ENCODE peak calls at places on chromosomes 12 and 14, in four cellular contexts. S is GM12878, F is K562, R is HepG2. X is an unnamed sample.

GRCh38 chr12:15220961-15221885 is at the start of gene RERG:
- DNase-seq in S (peak), F (peak), R (peak), X (peak)

GRCh38 chr12:110790301-110790700 is 47.6 kb upstream of the PPP1CC start:
- DNase-seq in S (no peak), F (no peak), R (no peak), X (no peak)

GRCh38 chr12:88001327-88001726 is 27.9 kb downstream of the C12orf50 start:
- DNase-seq in S (no peak), F (no peak), R (no peak), X (no peak)

GRCh38 chr12:46921754-46922113 is 95.9 kb upstream of the SLC38A4 start:
- DNase-seq in S (no peak), F (no peak), R (peak), X (no peak)

GRCh38 chr14:20560961-20561360 is at the start of gene RNASE9:
- DNase-seq in S (no peak), F (no peak), R (no peak), X (no peak)

GRCh38 chr12:16603916-16604575 is 1.9 kb downstream of the LMO3 start:
- DNase-seq in S (no peak), F (no peak), R (no peak), X (no peak)

GRCh38 chr12:73517859-73518258 is 1019.8 kb upstream of the ATXN7L3B start:
- DNase-seq in S (no peak), F (no peak), R (no peak), X (no peak)

GRCh38 chr12:113700943-113701342 is 229.3 kb upstream of the LHX5 start:
- DNase-seq in S (no peak), F (no peak), R (no peak), X (no peak)

GRCh38 chr14:42200951-42201350 is 594.3 kb downstream of the LRFN5 start:
- DNase-seq in S (no peak), F (no peak), R (no peak), X (no peak)

GRCh38 chr12:6280053-6280469 is 30.4 kb upstream of the PLEKHG6 start:
- DNase-seq in S (no peak), F (peak), R (peak), X (peak)

GRCh38 chr14:23425169-23425568 is 10.3 kb downstream of the MYH7 start:
- DNase-seq in S (no peak), F (no peak), R (no peak), X (no peak)

GRCh38 chr14:88798161-88798560 is 5.4 kb upstream of the EML5 start:
- DNase-seq in S (no peak), F (no peak), R (no peak), X (no peak)

GRCh38 chr14:95831041-95831440 is 45.6 kb upstream of the TUNAR start:
- DNase-seq in S (no peak), F (no peak), R (no peak), X (no peak)

GRCh38 chr12:13735756-13736155 is 245.6 kb downstream of the GRIN2B start:
- DNase-seq in S (no peak), F (no peak), R (no peak), X (no peak)

GRCh38 chr12:28140404-28140803 is 49.9 kb upstream of the CCDC91 start:
- DNase-seq in S (no peak), F (no peak), R (no peak), X (no peak)

GRCh38 chr14:48250575-48250974 is 575.2 kb upstream of the MDGA2 start:
- DNase-seq in S (no peak), F (no peak), R (no peak), X (no peak)

GRCh38 chr12:4039927-4040326 is 166.7 kb upstream of the PARP11 start:
- DNase-seq in S (no peak), F (no peak), R (no peak), X (no peak)

GRCh38 chr12:68368332-68368731 is 36.2 kb upstream of the MDM1 start:
- DNase-seq in S (no peak), F (no peak), R (no peak), X (no peak)

GRCh38 chr12:26431211-26431610 is 235.8 kb downstream of the SSPN start:
- DNase-seq in S (no peak), F (no peak), R (no peak), X (no peak)

GRCh38 chr14:70816525-70816924 is 7.2 kb upstream of the MAP3K9 start:
- DNase-seq in S (no peak), F (no peak), R (no peak), X (no peak)

GRCh38 chr14:68506021-68506644 is 286.7 kb downstream of the ZFP36L1 start:
- DNase-seq in S (no peak), F (no peak), R (no peak), X (no peak)

GRCh38 chr14:95320076-95320895 is 578 bp upstream of the CLMN start:
- DNase-seq in S (no peak), F (no peak), R (no peak), X (no peak)

GRCh38 chr12:102169922-102170698 is 27.5 kb downstream of the PMCH start:
- DNase-seq in S (no peak), F (peak), R (peak), X (no peak)

GRCh38 chr12:21165048-21165447 is 34.1 kb downstream of the SLCO1B1 start:
- DNase-seq in S (no peak), F (no peak), R (no peak), X (no peak)

GRCh38 chr12:38850463-38850862 is 54.9 kb downstream of the CPNE8 start:
- DNase-seq in S (no peak), F (no peak), R (no peak), X (no peak)

GRCh38 chr14:72830356-72830755 is 63.5 kb downstream of the DPF3 start:
- DNase-seq in S (no peak), F (no peak), R (no peak), X (no peak)

GRCh38 chr12:109768901-109769670 is 55.5 kb downstream of the FAM222A start:
- DNase-seq in S (no peak), F (no peak), R (no peak), X (no peak)

GRCh38 chr12:109772622-109773321 is 59.1 kb downstream of the FAM222A start:
- DNase-seq in S (no peak), F (no peak), R (no peak), X (no peak)

GRCh38 chr12:109770104-109770860 is 56.7 kb downstream of the FAM222A start:
- DNase-seq in S (no peak), F (no peak), R (no peak), X (no peak)

GRCh38 chr12:109771746-109772621 is 58.4 kb downstream of the FAM222A start:
- DNase-seq in S (no peak), F (no peak), R (no peak), X (no peak)

DNA sequence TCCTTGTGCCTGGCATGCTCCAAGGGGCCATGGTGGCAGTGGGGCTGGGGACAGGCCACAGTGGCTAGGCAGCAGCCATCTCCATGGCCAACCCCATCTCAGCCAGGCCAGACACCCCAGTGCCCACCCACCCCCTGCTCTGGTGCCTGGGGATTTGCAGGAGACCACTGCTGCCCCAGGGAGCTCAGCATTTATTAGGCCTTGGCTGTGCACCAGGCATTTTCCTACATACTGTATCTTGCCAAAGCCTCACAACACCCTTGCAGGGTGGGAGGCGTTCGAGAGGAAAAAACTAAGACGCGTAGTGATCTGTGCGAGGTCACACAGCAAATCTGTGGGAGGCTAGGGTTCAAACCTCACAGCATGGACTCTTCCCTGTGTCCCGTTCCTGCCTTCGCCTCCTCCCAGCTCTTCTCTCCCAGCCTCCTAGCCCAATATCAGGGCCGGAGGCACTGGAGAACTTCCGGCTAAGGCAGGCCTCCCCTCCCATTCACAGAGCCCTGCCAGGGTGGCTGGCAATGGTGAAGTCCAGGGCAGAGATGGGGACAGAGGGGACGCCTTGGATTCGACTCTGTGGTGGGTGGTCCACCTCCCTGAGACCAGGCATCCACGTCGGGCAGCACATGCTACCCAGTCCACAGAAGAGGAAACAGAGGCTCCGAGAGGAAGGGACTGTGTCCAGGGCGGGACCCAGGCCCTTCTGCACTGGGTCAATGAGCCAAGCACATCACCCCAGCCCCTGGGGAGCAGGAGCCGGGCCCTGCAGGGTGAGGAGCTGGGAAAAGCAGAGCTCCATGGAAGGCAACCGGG is 57.4 kb downstream of the FAM222A start:
- DNase-seq in S (no peak), F (no peak), R (no peak), X (no peak)
- TF ChIP-seq CHD4 in S (no peak), F (no peak), R (no peak), X (no peak)

DNA sequence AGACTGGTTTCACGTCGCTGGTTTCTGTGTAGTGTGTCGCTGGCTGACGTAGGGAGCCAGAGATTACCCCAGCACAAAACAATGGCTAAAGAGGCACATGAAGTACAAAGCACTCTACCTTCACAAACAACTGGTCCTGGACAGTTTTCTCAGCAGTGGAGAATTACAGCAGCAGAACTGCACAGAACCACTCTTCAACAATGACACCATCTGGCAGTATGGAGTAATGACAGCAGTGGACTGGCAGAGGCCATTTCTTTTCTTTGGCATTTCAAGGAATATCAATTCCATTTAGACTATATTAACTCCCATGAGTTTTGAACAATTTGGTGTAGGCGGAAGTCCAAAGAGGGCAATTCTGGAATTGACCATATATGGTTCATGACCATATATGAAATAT is 1074.1 kb downstream of the AACS start:
- DNase-seq in S (no peak), F (peak), R (no peak), X (no peak)
- TF ChIP-seq CTCF in S (no peak), F (peak), R (no peak), X (no peak)

DNA sequence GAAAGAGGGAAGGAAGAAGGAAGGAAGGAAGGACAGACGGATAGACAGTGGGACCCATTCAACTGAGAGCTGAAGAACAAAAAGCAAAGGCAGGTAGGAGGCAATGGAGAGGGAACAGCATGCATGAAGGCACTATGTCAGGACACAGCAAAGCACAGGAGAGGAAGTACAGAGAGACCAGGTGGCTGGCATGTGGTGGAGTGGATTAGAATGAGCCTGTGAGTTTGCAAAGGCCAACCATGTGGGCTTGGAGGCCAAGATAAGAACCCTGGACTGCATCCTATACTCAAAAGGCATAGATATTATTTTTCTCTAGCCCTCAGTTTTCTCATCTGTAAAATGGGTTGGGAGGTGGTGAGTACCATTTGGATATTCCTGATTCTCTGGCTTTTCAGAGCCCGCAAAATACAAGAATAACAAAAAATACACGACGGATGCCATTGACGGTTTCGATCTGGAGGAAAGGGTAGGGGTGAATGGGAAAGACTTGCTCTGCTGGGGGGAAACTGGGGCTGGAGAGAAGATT is 102.9 kb downstream of the WSCD2 start:
- DNase-seq in S (no peak), F (no peak), R (no peak), X (no peak)
- TF ChIP-seq CHD4 in S (no peak), F (no peak), R (no peak), X (no peak)

GRCh38 chr14:64762044-64763034 is 58.1 kb downstream of the PLEKHG3 start:
- DNase-seq in S (no peak), F (peak), R (peak), X (peak)

GRCh38 chr14:64763089-64763782 is 59.0 kb downstream of the PLEKHG3 start:
- DNase-seq in S (no peak), F (no peak), R (no peak), X (no peak)

GRCh38 chr14:64764641-64765520 is 60.7 kb downstream of the PLEKHG3 start:
- DNase-seq in S (no peak), F (peak), R (peak), X (peak)

GRCh38 chr14:64765740-64766302 is 61.6 kb downstream of the PLEKHG3 start:
- DNase-seq in S (no peak), F (no peak), R (no peak), X (no peak)

GRCh38 chr14:64763801-64764511 is 59.7 kb downstream of the PLEKHG3 start:
- DNase-seq in S (no peak), F (no peak), R (no peak), X (no peak)
- TF ChIP-seq CTCF in S (no peak), F (no peak), R (peak), X (peak)

GRCh38 chr14:66782853-66783252 is 274.9 kb downstream of the GPHN start:
- DNase-seq in S (no peak), F (no peak), R (peak), X (no peak)
- TF ChIP-seq CHD4 in S (no peak), F (no peak), R (no peak), X (no peak)

X was measured in A549.